ENCODE peak calls at places on chromosomes 6 and 20, in five cellular contexts. E is naive thymus-derived CD4-positive, alpha-beta T cell; I is Panc1; G is heart left ventricle; K is astrocyte. V is an unnamed sample.

GRCh38 chr20:60589624-60590023 is 631.4 kb downstream of the CDH26 start:
- DNase-seq in E (no peak), K (no peak), G (no peak), I (no peak), V (no peak)

GRCh38 chr6:39791850-39792500 is at the start of gene DAAM2:
- DNase-seq in G (peak; percentile 74), E (no peak), K (peak; percentile 35), I (no peak), V (peak; percentile 92)

GRCh38 chr6:119324718-119325117 is 24.8 kb downstream of the MAN1A1 start:
- DNase-seq in K (no peak), E (no peak), I (no peak), G (no peak), V (no peak)

GRCh38 chr6:143200035-143200770 is 139.5 kb downstream of the AIG1 start:
- DNase-seq in G (no peak), E (no peak), I (no peak), K (no peak), V (no peak)

GRCh38 chr6:21595265-21595950 is 1.9 kb downstream of the SOX4 start:
- DNase-seq in I (no peak), E (peak; percentile 14), K (no peak), G (peak; percentile 37), V (peak; percentile 71)

GRCh38 chr6:16206595-16207037 is 31.8 kb upstream of the GMPR start:
- DNase-seq in E (peak; percentile 54), I (peak; percentile 75), K (peak; percentile 78), G (peak; percentile 57), V (peak; percentile 18)

GRCh38 chr20:43563429-43563828 is 4.6 kb downstream of the SGK2 start:
- DNase-seq in I (no peak), E (no peak), G (no peak), K (no peak), V (no peak)

GRCh38 chr6:155038104-155038503 is 43.0 kb downstream of the TIAM2 start:
- DNase-seq in K (no peak), G (no peak), I (no peak), E (no peak), V (no peak)

GRCh38 chr20:13995841-13996240 is 525 bp downstream of the MACROD2 start:
- DNase-seq in G (peak; percentile 20), K (no peak), E (no peak), I (no peak), V (peak; percentile 67)

GRCh38 chr6:3252861-3253596 is 5.7 kb upstream of the PSMG4 start:
- DNase-seq in K (no peak), I (no peak), G (no peak), E (no peak), V (no peak)

GRCh38 chr20:53579581-53580375 is 13.9 kb downstream of the ZNF217 start:
- DNase-seq in G (no peak), K (peak; percentile 66), I (no peak), E (peak; percentile 48), V (no peak)

GRCh38 chr20:34536798-34537394 is 20.7 kb downstream of the DYNLRB1 start:
- DNase-seq in K (no peak), E (peak; percentile 31), I (no peak), G (no peak), V (peak; percentile 85)

GRCh38 chr6:137653698-137654059 is 159.5 kb upstream of the OLIG3 start:
- DNase-seq in I (no peak), K (no peak), E (no peak), G (no peak), V (no peak)

GRCh38 chr6:52125139-52125538 is 37.7 kb upstream of the PKHD1 start:
- DNase-seq in E (no peak), I (no peak), G (no peak), K (no peak), V (no peak)

GRCh38 chr6:136701011-136701410 is 91.3 kb downstream of the MAP3K5 start:
- DNase-seq in E (no peak), I (no peak), K (no peak), G (no peak), V (no peak)

GRCh38 chr20:16926626-16927025 is 178.5 kb downstream of the OTOR start:
- DNase-seq in E (no peak), K (no peak), I (no peak), G (no peak), V (no peak)

GRCh38 chr6:107491791-107492674 is 2.1 kb downstream of the SOBP start:
- DNase-seq in G (peak; percentile 79), I (no peak), E (no peak), K (peak; percentile 52), V (peak; percentile 89)

GRCh38 chr6:49321673-49322072 is 141.4 kb downstream of the MMUT start:
- DNase-seq in K (peak; percentile 47), I (no peak), G (no peak), E (no peak), V (no peak)

GRCh38 chr6:36743032-36743431 is 45.4 kb downstream of the RAB44 start:
- DNase-seq in E (no peak), K (no peak), G (no peak), I (no peak), V (no peak)

GRCh38 chr6:36746251-36746650 is 48.6 kb downstream of the RAB44 start:
- DNase-seq in G (no peak), E (no peak), K (no peak), I (no peak), V (no peak)

GRCh38 chr6:36743538-36744441 is 46.2 kb downstream of the RAB44 start:
- DNase-seq in I (no peak), G (no peak), E (no peak), K (no peak), V (peak; percentile 39)

GRCh38 chr6:36745836-36746235 is 48.2 kb downstream of the RAB44 start:
- DNase-seq in I (no peak), K (no peak), G (no peak), E (no peak), V (peak; percentile 20)

DNA sequence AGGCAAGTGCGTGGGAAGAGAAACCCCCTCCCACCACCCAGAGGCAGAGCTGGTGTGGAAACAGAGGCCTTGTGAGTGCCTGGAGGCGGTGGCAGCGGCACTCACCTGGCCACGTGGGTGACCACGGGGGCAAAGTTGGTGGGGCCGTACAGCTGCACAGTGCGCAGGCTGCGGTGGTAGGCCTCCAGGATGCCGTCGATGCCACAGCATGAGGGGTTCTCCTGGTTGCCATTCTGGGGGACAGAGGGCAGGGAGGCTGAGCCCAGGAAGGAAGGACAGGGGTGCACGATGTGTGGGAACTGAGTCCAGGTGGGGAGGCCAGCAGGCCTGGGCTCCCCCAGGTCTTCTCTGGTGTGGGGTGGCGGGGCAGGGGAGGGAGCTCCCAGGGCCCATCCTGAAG is 47.7 kb downstream of the RAB44 start:
- DNase-seq in G (no peak), I (no peak), K (no peak), E (no peak), V (peak; percentile 2)
- H3K9me3 ChIP-seq in G (no peaks in the 10 kb centered on the region), I (no peaks in the 10 kb centered on the region), K (peaks cover 4% of the 10 kb centered on the region), E (no peaks in the 10 kb centered on the region), V (no peaks in the 10 kb centered on the region)

GRCh38 chr6:54778731-54779130 is 67.8 kb upstream of the FAM83B start:
- DNase-seq in G (no peak), E (no peak), I (no peak), K (no peak), V (no peak)
- H3K4me3 ChIP-seq in G (no peak overlapping the region), E (no peak overlapping the region), I (no peak overlapping the region), K (no peak overlapping the region), V (no peak overlapping the region)

DNA sequence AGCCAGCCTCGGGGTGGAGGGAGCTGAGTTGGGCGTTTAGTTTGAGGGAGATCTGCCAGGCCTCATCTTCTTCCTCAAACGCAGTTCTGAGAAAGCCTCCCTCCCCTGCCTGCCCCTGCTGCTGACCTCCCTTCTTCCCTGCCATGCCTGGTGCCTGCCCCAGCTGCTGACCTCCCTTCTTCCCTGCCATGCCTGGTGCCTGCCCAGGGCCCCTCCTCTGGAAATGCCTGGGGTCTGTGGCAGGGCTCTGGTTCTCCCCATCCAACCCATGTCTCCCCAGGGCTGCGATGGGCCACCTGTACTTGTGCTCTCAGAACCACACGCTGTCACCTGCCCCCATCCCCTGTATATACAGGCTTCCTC is 114.6 kb downstream of the VEGFA start:
- DNase-seq in K (no peak), G (no peak), I (no peak), E (no peak), V (no peak)
- H3K9me3 ChIP-seq in K (no peaks in the 10 kb centered on the region), G (no peaks in the 10 kb centered on the region), I (no peaks in the 10 kb centered on the region), E (no peaks in the 10 kb centered on the region), V (no peaks in the 10 kb centered on the region)

DNA sequence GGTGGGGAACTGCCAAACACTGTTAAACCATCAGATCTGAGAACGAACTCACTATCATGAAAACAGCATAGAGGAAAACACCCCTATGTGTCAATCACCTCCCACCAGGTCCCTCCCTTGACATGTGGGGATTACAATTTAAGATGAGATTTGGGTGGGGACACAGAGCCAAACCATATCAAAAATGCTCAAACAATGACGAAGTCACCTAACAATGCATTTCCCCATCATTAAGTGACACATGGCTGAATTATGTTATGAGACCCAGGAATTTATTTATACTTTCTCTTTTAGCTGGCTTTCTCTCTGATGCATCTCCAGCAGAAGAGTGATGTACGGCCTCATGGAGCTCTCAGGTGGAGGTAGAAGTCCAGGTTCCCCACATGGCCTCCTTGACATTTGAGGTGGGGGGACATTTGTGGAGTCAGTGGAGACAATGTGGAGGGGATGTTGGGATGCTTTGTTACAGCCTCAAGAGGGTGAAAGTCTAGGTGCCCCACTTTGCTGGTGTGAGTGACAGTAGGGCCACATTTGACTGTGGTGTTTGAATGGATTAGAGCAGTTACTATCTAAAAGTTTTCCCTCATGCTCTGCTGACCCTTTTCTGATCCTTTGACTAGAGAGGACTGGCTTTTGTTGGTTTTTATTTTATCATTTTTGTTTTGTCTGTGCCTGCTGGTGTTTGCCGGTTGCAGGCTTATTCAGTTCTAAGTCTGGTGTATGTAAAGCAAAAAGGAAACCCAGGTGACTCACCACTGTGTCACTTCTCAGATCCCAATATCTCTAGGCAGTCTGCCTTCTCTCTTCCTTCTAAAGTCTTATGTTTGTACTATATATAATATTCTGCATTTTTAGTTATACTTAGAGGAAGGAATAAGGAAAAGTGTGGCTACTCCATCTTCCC is 18.5 kb upstream of the DCBLD1 start:
- DNase-seq in K (peak; percentile 83), G (no peak), I (peak; percentile 36), E (no peak), V (no peak)
- H3K4me3 ChIP-seq in K (peak overlapping the region; percentile 45), G (no peak overlapping the region), I (no peak overlapping the region), E (no peak overlapping the region), V (no peak overlapping the region)